ENCODE peak calls at places on chromosomes 4 and X, in five cellular contexts. One of them, this sample, is unnamed.

GRCh38 chr4:109562457-109563237 is 2.6 kb downstream of the MCUB start:
- DNase-seq in fibroblast of mammary gland: no peak
- DNase-seq in breast epithelium: no peak
- DNase-seq in Peyer's patch: no peak
- DNase-seq in suprapubic skin: no peak
- DNase-seq in this sample: no peak

GRCh38 chr4:118265312-118266144 is 87.3 kb downstream of the PRSS12 start:
- DNase-seq in fibroblast of mammary gland: no peak
- DNase-seq in Peyer's patch: peak
- DNase-seq in breast epithelium: peak
- DNase-seq in suprapubic skin: no peak
- DNase-seq in this sample: peak

GRCh38 chr4:176781739-176782100 is 11.0 kb downstream of the VEGFC start:
- DNase-seq in fibroblast of mammary gland: no peak
- DNase-seq in breast epithelium: no peak
- DNase-seq in suprapubic skin: no peak
- DNase-seq in Peyer's patch: no peak
- DNase-seq in this sample: no peak

GRCh38 chrX:108034725-108035124 is 10.1 kb upstream of the VSIG1 start:
- DNase-seq in suprapubic skin: no peak
- DNase-seq in Peyer's patch: no peak
- DNase-seq in breast epithelium: no peak
- DNase-seq in fibroblast of mammary gland: no peak
- DNase-seq in this sample: no peak

GRCh38 chr4:3526456-3526855 is 5.8 kb downstream of the LRPAP1 start:
- DNase-seq in suprapubic skin: no peak
- DNase-seq in fibroblast of mammary gland: no peak
- DNase-seq in Peyer's patch: no peak
- DNase-seq in breast epithelium: no peak
- DNase-seq in this sample: no peak

GRCh38 chr4:51843309-51844156 is 580 bp downstream of the DCUN1D4 start:
- DNase-seq in breast epithelium: peak
- DNase-seq in suprapubic skin: peak
- DNase-seq in fibroblast of mammary gland: peak
- DNase-seq in Peyer's patch: peak
- DNase-seq in this sample: peak

GRCh38 chr4:117817316-117817715 is 217.0 kb upstream of the NDST3 start:
- DNase-seq in breast epithelium: no peak
- DNase-seq in Peyer's patch: no peak
- DNase-seq in suprapubic skin: no peak
- DNase-seq in fibroblast of mammary gland: no peak
- DNase-seq in this sample: no peak

GRCh38 chrX:93875621-93876282 is 201.7 kb downstream of the FAM133A start:
- DNase-seq in Peyer's patch: no peak
- DNase-seq in suprapubic skin: no peak
- DNase-seq in breast epithelium: no peak
- DNase-seq in fibroblast of mammary gland: no peak
- DNase-seq in this sample: no peak

GRCh38 chrX:46327229-46328081 is 217.8 kb downstream of the ZNF674 start:
- DNase-seq in Peyer's patch: peak
- DNase-seq in suprapubic skin: no peak
- DNase-seq in breast epithelium: no peak
- DNase-seq in fibroblast of mammary gland: no peak
- DNase-seq in this sample: peak

GRCh38 chrX:25343060-25343459 is 327.3 kb upstream of the ARX start:
- DNase-seq in suprapubic skin: no peak
- DNase-seq in Peyer's patch: no peak
- DNase-seq in breast epithelium: no peak
- DNase-seq in fibroblast of mammary gland: no peak
- DNase-seq in this sample: no peak

GRCh38 chrX:154785711-154786110 is 19.6 kb downstream of the MPP1 start:
- DNase-seq in suprapubic skin: no peak
- DNase-seq in breast epithelium: no peak
- DNase-seq in fibroblast of mammary gland: no peak
- DNase-seq in Peyer's patch: no peak
- DNase-seq in this sample: peak

GRCh38 chrX:109886122-109886761 is 116.7 kb upstream of the TMEM164 start:
- DNase-seq in breast epithelium: no peak
- DNase-seq in suprapubic skin: no peak
- DNase-seq in Peyer's patch: peak
- DNase-seq in fibroblast of mammary gland: peak
- DNase-seq in this sample: peak

GRCh38 chr4:180057198-180057821 is 2185.9 kb upstream of the TENM3 start:
- DNase-seq in breast epithelium: no peak
- DNase-seq in suprapubic skin: no peak
- DNase-seq in Peyer's patch: no peak
- DNase-seq in fibroblast of mammary gland: no peak
- DNase-seq in this sample: no peak

GRCh38 chr4:76943129-76943620 is 6.4 kb upstream of the SEPTIN11 start:
- DNase-seq in breast epithelium: no peak
- DNase-seq in Peyer's patch: no peak
- DNase-seq in fibroblast of mammary gland: peak
- DNase-seq in suprapubic skin: no peak
- DNase-seq in this sample: peak

GRCh38 chr4:760616-761015 is 55.0 kb downstream of the PCGF3 start:
- DNase-seq in Peyer's patch: no peak
- DNase-seq in breast epithelium: no peak
- DNase-seq in fibroblast of mammary gland: no peak
- DNase-seq in suprapubic skin: no peak
- DNase-seq in this sample: no peak

GRCh38 chr4:139628184-139629012 is 37.2 kb upstream of the MGST2 start:
- DNase-seq in fibroblast of mammary gland: no peak
- DNase-seq in breast epithelium: no peak
- DNase-seq in suprapubic skin: no peak
- DNase-seq in Peyer's patch: peak
- DNase-seq in this sample: no peak

GRCh38 chrX:154761977-154762528 is 611 bp upstream of the DKC1 start:
- DNase-seq in suprapubic skin: no peak
- DNase-seq in Peyer's patch: no peak
- DNase-seq in fibroblast of mammary gland: no peak
- DNase-seq in breast epithelium: no peak
- DNase-seq in this sample: no peak

GRCh38 chr4:42605264-42605663 is 51.6 kb downstream of the ATP8A1 start:
- DNase-seq in suprapubic skin: no peak
- DNase-seq in fibroblast of mammary gland: no peak
- DNase-seq in breast epithelium: no peak
- DNase-seq in Peyer's patch: no peak
- DNase-seq in this sample: no peak

GRCh38 chrX:118522230-118522926 is 26.8 kb downstream of the DOCK11 start:
- DNase-seq in Peyer's patch: no peak
- DNase-seq in breast epithelium: no peak
- DNase-seq in suprapubic skin: no peak
- DNase-seq in fibroblast of mammary gland: no peak
- DNase-seq in this sample: no peak

GRCh38 chrX:9466711-9467110 is 1.9 kb downstream of the TBL1X start:
- DNase-seq in fibroblast of mammary gland: no peak
- DNase-seq in Peyer's patch: no peak
- DNase-seq in breast epithelium: no peak
- DNase-seq in suprapubic skin: no peak
- DNase-seq in this sample: no peak

GRCh38 chrX:48649109-48649508 is 34.5 kb upstream of the WAS start:
- DNase-seq in fibroblast of mammary gland: peak
- DNase-seq in Peyer's patch: no peak
- DNase-seq in suprapubic skin: no peak
- DNase-seq in breast epithelium: no peak
- DNase-seq in this sample: no peak

GRCh38 chrX:48645669-48646068 is 37.9 kb upstream of the WAS start:
- DNase-seq in breast epithelium: no peak
- DNase-seq in suprapubic skin: no peak
- DNase-seq in fibroblast of mammary gland: no peak
- DNase-seq in Peyer's patch: no peak
- DNase-seq in this sample: no peak

DNA sequence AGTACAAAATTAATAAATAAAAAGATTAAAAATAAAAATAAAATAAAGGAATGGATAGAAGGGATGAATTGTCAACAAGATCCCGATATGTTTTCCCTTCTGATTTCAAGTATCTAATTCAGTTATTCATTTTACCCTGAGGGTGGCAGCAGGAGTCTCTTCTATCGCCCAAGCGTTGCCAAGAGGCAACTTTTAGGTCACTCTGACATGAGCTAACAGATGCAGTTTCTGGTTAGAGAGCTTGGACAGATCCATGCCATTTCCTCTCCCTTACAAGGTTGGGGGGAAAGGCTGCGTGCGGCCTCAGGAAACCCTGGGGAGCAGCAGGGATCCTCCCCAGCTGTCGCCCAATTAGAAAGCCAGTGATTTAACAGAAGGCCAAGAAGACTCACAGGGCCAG is 35.3 kb upstream of the WAS start:
- DNase-seq in breast epithelium: no peak
- DNase-seq in fibroblast of mammary gland: peak
- DNase-seq in Peyer's patch: peak
- DNase-seq in suprapubic skin: no peak
- DNase-seq in this sample: peak
- TF ChIP-seq CTCF in breast epithelium: no peak
- TF ChIP-seq CTCF in fibroblast of mammary gland: peak
- TF ChIP-seq CTCF in Peyer's patch: no peak
- TF ChIP-seq CTCF in suprapubic skin: no peak
- TF ChIP-seq CTCF in this sample: peak

DNA sequence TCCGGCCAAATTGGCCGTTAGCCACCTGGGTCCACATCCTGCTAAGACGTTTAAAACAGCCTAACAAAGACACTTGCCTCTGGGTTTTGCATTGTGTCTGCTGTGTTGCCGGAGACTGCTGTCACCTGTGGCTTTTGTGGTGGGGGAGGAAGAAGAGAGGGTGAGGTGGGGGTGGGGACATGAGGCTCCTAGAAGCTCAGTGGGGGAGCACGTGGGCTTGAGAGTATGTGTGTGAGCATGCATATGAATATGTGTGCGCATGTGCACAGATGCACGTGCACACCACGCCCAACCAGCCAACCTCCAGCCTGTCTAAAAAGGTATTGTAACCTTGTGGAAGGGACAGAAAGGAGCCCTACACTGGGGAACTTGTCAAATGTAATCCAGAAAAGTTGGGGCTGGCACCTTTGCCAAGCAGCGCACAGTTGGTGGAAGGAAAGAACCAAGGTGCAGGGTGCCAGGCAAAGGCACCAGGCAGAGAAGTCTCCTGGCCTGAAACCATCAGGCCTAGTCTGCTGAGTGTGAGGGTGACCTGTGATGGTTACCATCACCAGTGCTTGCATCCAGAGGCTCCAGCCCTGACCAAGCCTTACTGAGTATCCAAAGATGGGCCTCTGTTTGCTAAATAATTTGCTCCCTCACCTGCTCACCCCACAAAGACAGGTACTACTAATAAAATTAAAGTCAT is 10.1 kb upstream of the SASH3 start:
- DNase-seq in breast epithelium: no peak
- DNase-seq in fibroblast of mammary gland: no peak
- DNase-seq in Peyer's patch: peak
- DNase-seq in suprapubic skin: no peak
- DNase-seq in this sample: no peak
- H3K4me3 ChIP-seq in breast epithelium: no peak
- H3K4me3 ChIP-seq in fibroblast of mammary gland: no peak
- H3K4me3 ChIP-seq in Peyer's patch: no peak
- H3K4me3 ChIP-seq in suprapubic skin: no peak
- H3K4me3 ChIP-seq in this sample: no peak

GRCh38 chr4:124713213-124713592 is 671 bp upstream of the ANKRD50 start:
- DNase-seq in breast epithelium: peak
- DNase-seq in fibroblast of mammary gland: peak
- DNase-seq in Peyer's patch: peak
- DNase-seq in suprapubic skin: peak
- DNase-seq in this sample: peak
- TF ChIP-seq CTCF in breast epithelium: peak
- TF ChIP-seq CTCF in fibroblast of mammary gland: peak
- TF ChIP-seq CTCF in Peyer's patch: no peak
- TF ChIP-seq CTCF in suprapubic skin: peak
- TF ChIP-seq CTCF in this sample: peak

DNA sequence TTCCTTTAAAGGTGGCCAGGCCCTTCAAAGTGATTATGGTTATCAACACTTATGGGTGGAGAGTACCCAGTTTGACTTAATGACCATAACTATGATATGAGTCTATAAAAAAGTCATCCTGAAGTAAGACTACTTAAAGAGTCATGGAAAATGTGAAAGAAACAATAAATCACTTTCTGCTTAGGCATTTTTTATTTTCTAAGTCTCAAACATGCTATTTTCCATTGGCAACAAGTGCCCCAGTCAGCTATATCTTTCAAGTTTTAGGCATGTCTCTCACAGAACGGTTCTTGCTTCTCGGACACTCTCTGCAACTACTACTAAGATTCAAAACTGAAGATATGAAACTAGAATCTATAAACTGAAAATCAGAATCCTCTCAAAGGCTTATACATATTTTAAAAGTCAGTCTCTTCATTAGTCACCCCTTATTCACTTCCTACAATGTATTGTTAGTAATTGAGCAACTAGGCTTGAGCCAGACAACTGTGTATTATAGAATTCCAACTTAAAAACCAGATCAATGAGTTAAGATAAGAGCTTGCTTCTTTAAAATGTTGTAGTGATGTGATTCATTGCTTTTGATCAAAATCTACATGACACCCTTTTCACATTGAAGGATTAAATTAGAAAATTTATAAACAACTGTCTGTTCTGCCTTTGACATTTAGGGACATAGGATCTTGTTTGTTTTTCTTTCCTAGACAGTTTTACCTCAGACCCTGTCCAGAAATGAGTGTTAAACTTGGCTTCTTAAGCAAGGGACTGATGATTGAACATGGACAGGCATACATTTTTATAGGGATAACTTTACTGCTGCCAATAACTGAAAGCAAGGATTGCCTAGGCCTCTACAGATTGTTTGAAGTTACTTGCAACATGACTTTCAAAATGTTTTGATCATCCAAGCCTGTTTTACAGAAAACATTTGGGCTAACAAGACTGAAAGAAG is 2.9 kb downstream of the ANTXR2 start:
- DNase-seq in Peyer's patch: no peak
- DNase-seq in breast epithelium: no peak
- DNase-seq in suprapubic skin: no peak
- DNase-seq in fibroblast of mammary gland: peak
- DNase-seq in this sample: no peak
- H3K4me3 ChIP-seq in Peyer's patch: no peak
- H3K4me3 ChIP-seq in breast epithelium: peak
- H3K4me3 ChIP-seq in suprapubic skin: peak
- H3K4me3 ChIP-seq in fibroblast of mammary gland: peak
- H3K4me3 ChIP-seq in this sample: peak

GRCh38 chr4:128427832-128428366 is 140.3 kb upstream of the PGRMC2 start:
- DNase-seq in suprapubic skin: no peak
- DNase-seq in Peyer's patch: no peak
- DNase-seq in fibroblast of mammary gland: peak
- DNase-seq in breast epithelium: no peak
- DNase-seq in this sample: peak
- TF ChIP-seq CTCF in suprapubic skin: no peak
- TF ChIP-seq CTCF in Peyer's patch: no peak
- TF ChIP-seq CTCF in fibroblast of mammary gland: peak
- TF ChIP-seq CTCF in breast epithelium: peak
- TF ChIP-seq CTCF in this sample: peak